ENCODE peak calls at places on chromosome 2, in four cellular contexts. One of them, this sample, is unnamed.
A peak's percentile ranks its signal among the peaks of the same experiment; 100 is the strongest.

GRCh38 chr2:230849633-230850357 is 14.9 kb upstream of the ITM2C start:
- DNase-seq in suprapubic skin: no peak
- DNase-seq in CD4-positive, alpha-beta T cell: peak; percentile 65
- DNase-seq in foreskin fibroblast: no peak
- DNase-seq in this sample: no peak

GRCh38 chr2:27959496-27959895 is 69.0 kb downstream of the BABAM2 start:
- DNase-seq in suprapubic skin: no peak
- DNase-seq in CD4-positive, alpha-beta T cell: no peak
- DNase-seq in foreskin fibroblast: peak; percentile 58
- DNase-seq in this sample: no peak

GRCh38 chr2:135037831-135038230 is 9.4 kb downstream of the MAP3K19 start:
- DNase-seq in suprapubic skin: no peak
- DNase-seq in CD4-positive, alpha-beta T cell: no peak
- DNase-seq in foreskin fibroblast: peak; percentile 7
- DNase-seq in this sample: no peak

GRCh38 chr2:17879137-17879912 is 858 bp downstream of the KCNS3 start:
- DNase-seq in suprapubic skin: peak; percentile 82
- DNase-seq in CD4-positive, alpha-beta T cell: no peak
- DNase-seq in foreskin fibroblast: peak; percentile 56
- DNase-seq in this sample: no peak

GRCh38 chr2:63614983-63615945 is 26.5 kb downstream of the MDH1 start:
- DNase-seq in suprapubic skin: no peak
- DNase-seq in CD4-positive, alpha-beta T cell: no peak
- DNase-seq in foreskin fibroblast: peak; percentile 2
- DNase-seq in this sample: no peak

GRCh38 chr2:221715783-221716386 is 143.8 kb upstream of the EPHA4 start:
- DNase-seq in suprapubic skin: no peak
- DNase-seq in CD4-positive, alpha-beta T cell: no peak
- DNase-seq in foreskin fibroblast: no peak
- DNase-seq in this sample: no peak

GRCh38 chr2:106863387-106863786 is 22.6 kb downstream of the ST6GAL2 start:
- DNase-seq in suprapubic skin: no peak
- DNase-seq in CD4-positive, alpha-beta T cell: no peak
- DNase-seq in foreskin fibroblast: no peak
- DNase-seq in this sample: no peak

GRCh38 chr2:119704670-119705120 is 25.7 kb downstream of the TMEM177 start:
- DNase-seq in suprapubic skin: no peak
- DNase-seq in CD4-positive, alpha-beta T cell: no peak
- DNase-seq in foreskin fibroblast: peak; percentile 29
- DNase-seq in this sample: no peak

GRCh38 chr2:179592167-179592936 is 269.1 kb downstream of the ZNF385B start:
- DNase-seq in suprapubic skin: no peak
- DNase-seq in CD4-positive, alpha-beta T cell: no peak
- DNase-seq in foreskin fibroblast: peak; percentile 23
- DNase-seq in this sample: no peak

GRCh38 chr2:193154076-193154475 is 959.3 kb upstream of the TMEFF2 start:
- DNase-seq in suprapubic skin: no peak
- DNase-seq in CD4-positive, alpha-beta T cell: no peak
- DNase-seq in foreskin fibroblast: no peak
- DNase-seq in this sample: no peak

GRCh38 chr2:193156480-193156879 is 961.7 kb upstream of the TMEFF2 start:
- DNase-seq in suprapubic skin: no peak
- DNase-seq in CD4-positive, alpha-beta T cell: no peak
- DNase-seq in foreskin fibroblast: no peak
- DNase-seq in this sample: no peak

GRCh38 chr2:193153576-193153975 is 958.8 kb upstream of the TMEFF2 start:
- DNase-seq in suprapubic skin: no peak
- DNase-seq in CD4-positive, alpha-beta T cell: no peak
- DNase-seq in foreskin fibroblast: no peak
- DNase-seq in this sample: no peak
- TF ChIP-seq CTCF in suprapubic skin: no peak
- TF ChIP-seq CTCF in CD4-positive, alpha-beta T cell: no peak
- TF ChIP-seq CTCF in foreskin fibroblast: no peak
- TF ChIP-seq CTCF in this sample: no peak

DNA sequence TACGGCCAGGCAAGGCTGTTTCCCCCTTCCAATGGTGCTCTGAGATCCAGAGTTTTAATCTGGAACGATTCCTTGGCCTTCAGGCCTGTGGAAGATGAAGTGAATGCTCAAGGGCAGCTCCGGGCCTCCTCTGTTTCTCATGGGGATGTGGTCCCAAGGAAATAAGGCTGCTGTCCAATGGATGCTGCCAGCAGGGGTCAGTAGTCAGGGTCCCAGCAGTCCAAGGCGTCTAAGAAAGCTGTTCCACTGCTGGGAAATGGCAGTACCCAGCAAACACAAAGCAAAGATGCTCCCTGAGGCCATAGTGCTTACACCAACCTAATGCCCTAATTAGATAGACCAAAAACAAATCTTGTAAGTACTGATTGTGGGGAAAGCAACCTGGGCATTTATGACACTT is 12.5 kb downstream of the NMS start:
- DNase-seq in suprapubic skin: no peak
- DNase-seq in CD4-positive, alpha-beta T cell: no peak
- DNase-seq in foreskin fibroblast: no peak
- DNase-seq in this sample: no peak
- TF ChIP-seq CTCF in suprapubic skin: no peak
- TF ChIP-seq CTCF in CD4-positive, alpha-beta T cell: no peak
- TF ChIP-seq CTCF in foreskin fibroblast: peak; percentile 5
- TF ChIP-seq CTCF in this sample: peak; percentile 35

GRCh38 chr2:15669375-15669910 is 77.8 kb downstream of the DDX1 start:
- DNase-seq in suprapubic skin: no peak
- DNase-seq in CD4-positive, alpha-beta T cell: no peak
- DNase-seq in foreskin fibroblast: no peak
- DNase-seq in this sample: no peak

GRCh38 chr2:15666776-15667578 is 75.3 kb downstream of the DDX1 start:
- DNase-seq in suprapubic skin: no peak
- DNase-seq in CD4-positive, alpha-beta T cell: no peak
- DNase-seq in foreskin fibroblast: no peak
- DNase-seq in this sample: no peak

GRCh38 chr2:15667579-15668556 is 76.2 kb downstream of the DDX1 start:
- DNase-seq in suprapubic skin: no peak
- DNase-seq in CD4-positive, alpha-beta T cell: no peak
- DNase-seq in foreskin fibroblast: peak; percentile 12
- DNase-seq in this sample: no peak

GRCh38 chr2:15670469-15670868 is 78.8 kb downstream of the DDX1 start:
- DNase-seq in suprapubic skin: no peak
- DNase-seq in CD4-positive, alpha-beta T cell: no peak
- DNase-seq in foreskin fibroblast: no peak
- DNase-seq in this sample: no peak

GRCh38 chr2:15668611-15669305 is 77.1 kb downstream of the DDX1 start:
- DNase-seq in suprapubic skin: no peak
- DNase-seq in CD4-positive, alpha-beta T cell: no peak
- DNase-seq in foreskin fibroblast: no peak
- DNase-seq in this sample: no peak
- TF ChIP-seq CTCF in suprapubic skin: no peak
- TF ChIP-seq CTCF in CD4-positive, alpha-beta T cell: no peak
- TF ChIP-seq CTCF in foreskin fibroblast: no peak
- TF ChIP-seq CTCF in this sample: no peak

GRCh38 chr2:152047826-152048476 is 50.9 kb downstream of the CACNB4 start:
- DNase-seq in suprapubic skin: no peak
- DNase-seq in CD4-positive, alpha-beta T cell: no peak
- DNase-seq in foreskin fibroblast: no peak
- DNase-seq in this sample: no peak
- TF ChIP-seq CTCF in suprapubic skin: peak; percentile 16
- TF ChIP-seq CTCF in CD4-positive, alpha-beta T cell: no peak
- TF ChIP-seq CTCF in foreskin fibroblast: no peak
- TF ChIP-seq CTCF in this sample: peak; percentile 61

DNA sequence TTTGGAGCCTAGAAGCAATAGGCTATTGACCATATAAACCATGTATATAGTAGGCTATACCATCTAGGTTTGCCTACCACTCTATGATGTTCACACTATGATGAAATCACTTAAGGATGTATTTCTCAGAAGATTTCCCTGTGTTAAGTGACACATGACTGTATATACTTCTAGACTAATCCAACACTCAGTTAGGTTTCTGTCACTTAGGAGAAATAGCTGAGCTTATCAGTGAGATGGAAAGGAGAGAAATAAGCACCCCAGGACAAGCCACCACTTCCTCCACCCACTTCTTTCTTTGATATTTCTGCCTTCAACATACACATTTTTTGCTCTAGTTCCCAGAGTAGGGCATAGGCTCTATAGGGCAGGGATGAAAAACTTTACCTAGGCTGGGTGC is 7.8 kb downstream of the PECR start:
- DNase-seq in suprapubic skin: no peak
- DNase-seq in CD4-positive, alpha-beta T cell: no peak
- DNase-seq in foreskin fibroblast: no peak
- DNase-seq in this sample: no peak
- TF ChIP-seq CTCF in suprapubic skin: no peak
- TF ChIP-seq CTCF in CD4-positive, alpha-beta T cell: no peak
- TF ChIP-seq CTCF in foreskin fibroblast: no peak
- TF ChIP-seq CTCF in this sample: no peak

GRCh38 chr2:204176306-204176705 is 239.7 kb downstream of the ICOS start:
- DNase-seq in suprapubic skin: no peak
- DNase-seq in CD4-positive, alpha-beta T cell: no peak
- DNase-seq in foreskin fibroblast: no peak
- DNase-seq in this sample: no peak
- TF ChIP-seq CTCF in suprapubic skin: no peak
- TF ChIP-seq CTCF in CD4-positive, alpha-beta T cell: no peak
- TF ChIP-seq CTCF in foreskin fibroblast: no peak
- TF ChIP-seq CTCF in this sample: no peak